ENCODE peak calls at places on chromosomes 3 and 15, in four cellular contexts. M is RWPE1; J is amygdala; V is activated CD4-positive, CD25-positive, alpha-beta regulatory T cell. L is an unnamed sample.

GRCh38 chr3:188208751-188209433 is 54.9 kb downstream of the LPP start:
- DNase-seq in M (no peak), J (no peak), V (no peak), L (no peak)

GRCh38 chr15:25587616-25588340 is 149.0 kb upstream of the UBE3A start:
- DNase-seq in M (no peak), J (no peak), V (no peak), L (no peak)

GRCh38 chr3:155631323-155632019 is 113.4 kb downstream of the PLCH1 start:
- DNase-seq in M (no peak), J (no peak), V (no peak), L (no peak)

GRCh38 chr15:71595846-71596553 is 214.4 kb upstream of the NR2E3 start:
- DNase-seq in M (no peak), J (no peak), V (no peak), L (no peak)

GRCh38 chr3:168693870-168694269 is 598.1 kb upstream of the GOLIM4 start:
- DNase-seq in M (no peak), J (no peak), V (no peak), L (no peak)

GRCh38 chr3:141738636-141739363 is 702 bp downstream of the RNF7 start:
- DNase-seq in M (peak), J (no peak), V (peak), L (no peak)

GRCh38 chr3:155670320-155670719 is 74.6 kb downstream of the PLCH1 start:
- DNase-seq in M (no peak), J (no peak), V (no peak), L (no peak)

GRCh38 chr3:146421814-146422748 is 47.3 kb downstream of the PLSCR2 start:
- DNase-seq in M (peak), J (no peak), V (no peak), L (no peak)

GRCh38 chr3:97306226-97306625 is 458.3 kb upstream of the ARL6 start:
- DNase-seq in M (no peak), J (no peak), V (no peak), L (no peak)